ENCODE peak calls at places on chromosomes 3 and 15, in six cellular contexts. O, I, W, C, Y and U are unnamed samples.

GRCh38 chr3:120823156-120823555 is 80.6 kb downstream of the GTF2E1 start:
- DNase-seq in I (no peak), W (no peak), Y (no peak), O (no peak), C (no peak), U (no peak)

GRCh38 chr15:71706461-71707229 is 103.7 kb upstream of the NR2E3 start:
- DNase-seq in I (no peak), Y (no peak), C (no peak), W (no peak), O (no peak), U (no peak)

GRCh38 chr15:80577552-80578205 is 117.4 kb upstream of the ABHD17C start:
- DNase-seq in W (no peak), O (no peak), C (no peak), I (no peak), Y (no peak), U (no peak)

GRCh38 chr3:50572801-50573371 is 3.6 kb downstream of the HEMK1 start:
- DNase-seq in W (no peak), I (no peak), O (no peak), Y (no peak), C (no peak), U (no peak)

GRCh38 chr3:4493931-4494806 is 1.0 kb downstream of the ITPR1 start:
- DNase-seq in I (peak), Y (no peak), O (peak), W (no peak), C (peak), U (peak)

GRCh38 chr3:22383285-22383684 is 632.3 kb upstream of the ZNF385D start:
- DNase-seq in W (no peak), C (no peak), Y (no peak), O (no peak), I (no peak), U (no peak)

GRCh38 chr3:136311971-136312370 is 61.8 kb downstream of the PCCB start:
- DNase-seq in Y (no peak), O (no peak), C (no peak), W (no peak), I (no peak), U (no peak)

GRCh38 chr15:93866996-93867395 is 364.4 kb upstream of the MCTP2 start:
- DNase-seq in I (no peak), Y (no peak), W (no peak), O (no peak), C (no peak), U (no peak)

GRCh38 chr3:39112535-39112934 is 5.1 kb downstream of the TTC21A start:
- DNase-seq in O (no peak), I (no peak), C (no peak), W (no peak), Y (no peak), U (no peak)

GRCh38 chr3:186514296-186515002 is 29.7 kb downstream of the CRYGS start:
- DNase-seq in C (peak), O (no peak), I (peak), Y (no peak), W (no peak), U (no peak)

GRCh38 chr15:96325579-96326331 is 4.7 kb upstream of the NR2F2 start:
- DNase-seq in Y (no peak), O (no peak), W (no peak), C (no peak), I (no peak), U (no peak)

GRCh38 chr3:4768521-4768920 is 210.7 kb upstream of the BHLHE40 start:
- DNase-seq in I (no peak), C (no peak), W (no peak), Y (no peak), O (no peak), U (no peak)